ENCODE peak calls at places on chromosomes 16 and 17, in four cellular contexts. N, X, P and M are unnamed samples.

GRCh38 chr16:57609541-57610401 is 18.7 kb upstream of the ADGRG1 start:
- DNase-seq in N (peak), X (no peak), P (no peak), M (no peak)

GRCh38 chr16:74751658-74752057 is 23.0 kb downstream of the FA2H start:
- DNase-seq in N (no peak), X (no peak), P (no peak), M (no peak)

GRCh38 chr17:65143899-65144590 is 6.9 kb downstream of the RGS9 start:
- DNase-seq in N (no peak), X (no peak), P (no peak), M (no peak)

GRCh38 chr16:54282202-54282922 is 4.2 kb downstream of the IRX3 start:
- DNase-seq in N (peak), X (peak), P (no peak), M (no peak)

GRCh38 chr17:32936894-32937500 is 9.0 kb downstream of the TMEM98 start:
- DNase-seq in N (peak), X (peak), P (peak), M (peak)

GRCh38 chr17:17076066-17076465 is 33.8 kb downstream of the MPRIP start:
- DNase-seq in N (no peak), X (no peak), P (no peak), M (no peak)

GRCh38 chr17:11969565-11969964 is 27.7 kb downstream of the ZNF18 start:
- DNase-seq in N (no peak), X (no peak), P (no peak), M (no peak)

GRCh38 chr17:59107306-59107670 is 608 bp upstream of the TRIM37 start:
- DNase-seq in N (no peak), X (no peak), P (no peak), M (no peak)

GRCh38 chr16:19005561-19006445 is 22.1 kb downstream of the TMC7 start:
- DNase-seq in N (no peak), X (no peak), P (peak), M (peak)

GRCh38 chr16:80507538-80507937 is 33.3 kb upstream of the DYNLRB2 start:
- DNase-seq in N (no peak), X (no peak), P (no peak), M (no peak)

GRCh38 chr17:65297384-65297783 is 160.2 kb downstream of the RGS9 start:
- DNase-seq in N (no peak), X (no peak), P (peak), M (peak)

GRCh38 chr17:79017546-79017945 is 6.4 kb upstream of the C1QTNF1 start:
- DNase-seq in N (peak), X (no peak), P (no peak), M (no peak)